ENCODE peak calls at places on chromosomes 5 and 9, in seven cellular contexts. W, A, M, L, T, Y and G are unnamed samples.

GRCh38 chr9:125536184-125537152 is 170.5 kb downstream of the MAPKAP1 start:
- DNase-seq in A (no peak), M (no peak), L (no peak), T (no peak), Y (no peak), W (peak; percentile 48), G (no peak)

GRCh38 chr5:34474573-34475021 is 181.5 kb upstream of the RAI14 start:
- DNase-seq in W (peak; percentile 60), L (no peak), A (no peak), T (peak; percentile 35), M (peak; percentile 9), Y (no peak), G (peak; percentile 75)

GRCh38 chr5:40446910-40447309 is 232.8 kb upstream of the PTGER4 start:
- DNase-seq in M (peak; percentile 7), L (no peak), W (peak; percentile 68), Y (no peak), A (no peak), T (no peak), G (no peak)

GRCh38 chr9:119853126-119853525 is 483.9 kb upstream of the BRINP1 start:
- DNase-seq in L (no peak), W (no peak), Y (no peak), M (no peak), T (no peak), A (no peak), G (no peak)

GRCh38 chr5:119291877-119292276 is 63.9 kb upstream of the TNFAIP8 start:
- DNase-seq in Y (no peak), T (no peak), M (no peak), W (no peak), A (no peak), L (no peak), G (no peak)

GRCh38 chr5:102596951-102597350 is 98.2 kb upstream of the SLCO6A1 start:
- DNase-seq in M (no peak), Y (no peak), W (no peak), T (no peak), L (no peak), A (no peak), G (no peak)

GRCh38 chr5:95050708-95051107 is 234.2 kb downstream of the MCTP1 start:
- DNase-seq in W (no peak), T (no peak), L (no peak), Y (no peak), M (no peak), A (no peak), G (no peak)

GRCh38 chr5:38548064-38548759 is 8.2 kb downstream of the LIFR start:
- DNase-seq in T (no peak), Y (no peak), A (no peak), L (no peak), M (no peak), W (no peak), G (no peak)

GRCh38 chr5:132822650-132823480 is 7.6 kb downstream of the SHROOM1 start:
- DNase-seq in T (no peak), Y (peak; percentile 88), A (no peak), L (no peak), W (no peak), M (no peak), G (no peak)

GRCh38 chr9:134316444-134317160 is 9.7 kb upstream of the RXRA start:
- DNase-seq in M (no peak), L (no peak), A (peak; percentile 72), W (no peak), T (peak; percentile 94), Y (peak; percentile 63), G (no peak)

GRCh38 chr5:85670417-85670816 is 947.3 kb upstream of the COX7C start:
- DNase-seq in W (no peak), L (no peak), A (no peak), Y (no peak), T (no peak), M (no peak), G (no peak)

GRCh38 chr9:79569814-79570448 is 1.8 kb upstream of the TLE4 start:
- DNase-seq in W (no peak), A (no peak), L (no peak), T (no peak), M (no peak), Y (no peak), G (peak; percentile 50)

GRCh38 chr9:120477534-120478001 is 102.4 kb downstream of the CDK5RAP2 start:
- DNase-seq in Y (peak; percentile 81), A (no peak), M (peak; percentile 7), L (no peak), W (peak; percentile 68), T (peak; percentile 9), G (peak; percentile 72)

GRCh38 chr9:38149647-38150046 is 80.6 kb upstream of the SHB start:
- DNase-seq in M (no peak), Y (no peak), L (no peak), T (no peak), W (no peak), A (no peak), G (no peak)

GRCh38 chr5:132103969-132104391 is 30.4 kb downstream of the CSF2 start:
- DNase-seq in M (no peak), L (no peak), Y (no peak), A (no peak), T (peak; percentile 86), W (no peak), G (peak; percentile 23)

GRCh38 chr5:108560581-108560980 is 178.7 kb upstream of the FBXL17 start:
- DNase-seq in A (no peak), L (no peak), T (no peak), M (no peak), W (peak; percentile 34), Y (no peak), G (no peak)

GRCh38 chr5:1165864-1166263 is 35.5 kb upstream of the SLC6A19 start:
- DNase-seq in W (no peak), T (no peak), L (no peak), Y (no peak), M (no peak), A (no peak), G (no peak)

GRCh38 chr9:93096131-93096802 is at the start of gene CARD19:
- DNase-seq in T (peak; percentile 62), Y (peak; percentile 82), L (no peak), W (no peak), M (peak; percentile 45), A (peak; percentile 89), G (peak; percentile 62)

GRCh38 chr5:38642194-38642987 is 85.9 kb upstream of the LIFR start:
- DNase-seq in W (no peak), T (no peak), Y (no peak), M (no peak), A (no peak), L (no peak), G (no peak)

GRCh38 chr9:100204796-100205195 is 105.8 kb downstream of the INVS start:
- DNase-seq in W (no peak), M (no peak), Y (no peak), L (no peak), A (no peak), T (no peak), G (no peak)

GRCh38 chr5:1909346-1909985 is 26.7 kb upstream of the IRX4 start:
- DNase-seq in W (no peak), Y (no peak), A (peak; percentile 72), L (no peak), M (no peak), T (no peak), G (no peak)

GRCh38 chr5:179318193-179318955 is 26.9 kb downstream of the ADAMTS2 start:
- DNase-seq in W (no peak), T (peak; percentile 12), L (no peak), M (no peak), A (peak; percentile 53), Y (no peak), G (no peak)

GRCh38 chr5:65925601-65926275 is 637 bp upstream of the ERBIN start:
- DNase-seq in Y (peak; percentile 94), W (peak; percentile 76), M (peak; percentile 71), L (peak; percentile 36), A (peak; percentile 95), T (peak; percentile 95), G (peak; percentile 94)

GRCh38 chr9:127862075-127863011 is 7.9 kb upstream of the ENG start:
- DNase-seq in T (peak; percentile 43), Y (no peak), M (no peak), L (peak; percentile 95), A (no peak), W (no peak), G (no peak)

GRCh38 chr9:21668504-21668903 is 133.9 kb upstream of the MTAP start:
- DNase-seq in Y (peak; percentile 74), A (no peak), T (peak; percentile 77), L (no peak), M (no peak), W (no peak), G (no peak)

GRCh38 chr5:55102345-55102744 is at the start of gene GZMA:
- DNase-seq in A (no peak), L (no peak), T (no peak), M (peak; percentile 9), Y (no peak), W (no peak), G (no peak)

GRCh38 chr9:18555105-18555883 is 81.3 kb downstream of the ADAMTSL1 start:
- DNase-seq in A (no peak), T (no peak), Y (no peak), W (no peak), M (no peak), L (no peak), G (no peak)

GRCh38 chr9:114053246-114054005 is 24.7 kb downstream of the AMBP start:
- DNase-seq in W (no peak), L (no peak), T (no peak), A (no peak), Y (no peak), M (no peak), G (no peak)